ENCODE peak calls at places on chromosome 13, in four cellular contexts. F is thyroid gland, M is mammary epithelial cell, Y is IMR-90. H is an unnamed sample.

GRCh38 chr13:49428041-49428763 is 15.7 kb downstream of the CAB39L start:
- DNase-seq in Y (no peak), F (no peak), M (no peak), H (no peak)

GRCh38 chr13:23500858-23501257 is 67.4 kb upstream of the SACS start:
- DNase-seq in F (no peak), Y (peak), M (peak), H (peak)

GRCh38 chr13:43981091-43981490 is 101.4 kb downstream of the LACC1 start:
- DNase-seq in F (no peak), Y (no peak), M (no peak), H (no peak)

GRCh38 chr13:21458816-21459701 is at the start of gene ZDHHC20:
- DNase-seq in M (peak), F (peak), Y (peak), H (peak)

GRCh38 chr13:112510002-112510780 is 77.8 kb downstream of the TUBGCP3 start:
- DNase-seq in F (peak), Y (peak), M (peak), H (peak)

GRCh38 chr13:99294198-99294597 is 13.0 kb downstream of the GPR183 start:
- DNase-seq in Y (no peak), M (no peak), F (no peak), H (no peak)

GRCh38 chr13:97567510-97568243 is 133.7 kb downstream of the RAP2A start:
- DNase-seq in Y (peak), F (peak), M (peak), H (peak)

GRCh38 chr13:111792956-111793355 is 274.0 kb upstream of the SOX1 start:
- DNase-seq in M (no peak), F (no peak), Y (no peak), H (no peak)

GRCh38 chr13:30292325-30292724 is 15.0 kb downstream of the KATNAL1 start:
- DNase-seq in F (no peak), Y (no peak), M (no peak), H (no peak)

GRCh38 chr13:25733061-25733491 is 318.7 kb downstream of the SHISA2 start:
- DNase-seq in Y (no peak), F (no peak), M (peak), H (peak)

GRCh38 chr13:93450761-93451160 is 224.2 kb downstream of the GPC6 start:
- DNase-seq in F (no peak), Y (no peak), M (no peak), H (no peak)

GRCh38 chr13:84191199-84191598 is 308.9 kb upstream of the SLITRK1 start:
- DNase-seq in F (no peak), Y (no peak), M (no peak), H (no peak)

GRCh38 chr13:99996177-99996705 is 14.7 kb downstream of the ZIC2 start:
- DNase-seq in F (no peak), Y (no peak), M (no peak), H (no peak)

GRCh38 chr13:98022210-98022609 is 68.7 kb downstream of the IPO5 start:
- DNase-seq in M (peak), F (peak), Y (peak), H (peak)

GRCh38 chr13:106484755-106485193 is 50.7 kb downstream of the EFNB2 start:
- DNase-seq in M (no peak), F (no peak), Y (peak), H (peak)

GRCh38 chr13:42732073-42732472 is 49.3 kb upstream of the FAM216B start:
- DNase-seq in M (no peak), Y (no peak), F (no peak), H (no peak)

GRCh38 chr13:94217370-94217769 is 262.1 kb downstream of the DCT start:
- DNase-seq in M (no peak), Y (peak), F (no peak), H (peak)

GRCh38 chr13:79353698-79354097 is 52.4 kb downstream of the RBM26 start:
- DNase-seq in F (no peak), M (no peak), Y (no peak), H (no peak)

GRCh38 chr13:43799191-43799590 is 12.4 kb upstream of the ENOX1 start:
- DNase-seq in F (no peak), M (peak), Y (peak), H (no peak)

GRCh38 chr13:42597505-42597904 is 23.6 kb downstream of the TNFSF11 start:
- DNase-seq in M (no peak), Y (no peak), F (no peak), H (no peak)

GRCh38 chr13:39397866-39398265 is 205.1 kb downstream of the LHFPL6 start:
- DNase-seq in F (no peak), M (no peak), Y (no peak), H (no peak)

GRCh38 chr13:91397595-91397994 is 826 bp upstream of the GPC5 start:
- DNase-seq in M (no peak), Y (no peak), F (no peak), H (no peak)

GRCh38 chr13:23512762-23513395 is 57.3 kb upstream of the TNFRSF19 start:
- DNase-seq in Y (no peak), M (no peak), F (no peak), H (no peak)

GRCh38 chr13:108176685-108177274 is 38.6 kb downstream of the LIG4 start:
- DNase-seq in M (peak), Y (peak), F (peak), H (peak)

GRCh38 chr13:26785845-26786630 is 25.5 kb upstream of the GPR12 start:
- DNase-seq in F (peak), Y (no peak), M (peak), H (peak)

GRCh38 chr13:102718746-102719145 is 23.9 kb upstream of the METTL21C start:
- DNase-seq in F (no peak), Y (no peak), M (no peak), H (no peak)

GRCh38 chr13:20363604-20364003 is 131.5 kb upstream of the GJB6 start:
- DNase-seq in F (no peak), M (no peak), Y (no peak), H (peak)

GRCh38 chr13:98915563-98916348 is 62.1 kb downstream of the DOCK9 start:
- DNase-seq in F (no peak), M (no peak), Y (peak), H (no peak)

GRCh38 chr13:37918116-37919100 is 48.8 kb upstream of the TRPC4 start:
- DNase-seq in F (no peak), Y (no peak), M (peak), H (no peak)
- TF ChIP-seq CTCF in F (no peak), Y (no peak), M (no peak), H (no peak)

GRCh38 chr13:114015608-114016295 is 41.9 kb upstream of the C13orf46 start:
- DNase-seq in Y (peak), M (peak), F (peak), H (peak)

GRCh38 chr13:114018461-114019055 is 44.7 kb upstream of the C13orf46 start:
- DNase-seq in F (no peak), M (no peak), Y (no peak), H (no peak)

GRCh38 chr13:114017966-114018365 is 44.1 kb upstream of the C13orf46 start:
- DNase-seq in Y (no peak), M (no peak), F (no peak), H (no peak)

GRCh38 chr13:114016321-114017027 is 42.6 kb upstream of the C13orf46 start:
- DNase-seq in M (no peak), F (no peak), Y (no peak), H (no peak)

GRCh38 chr13:114017028-114017630 is 43.3 kb upstream of the C13orf46 start:
- DNase-seq in F (no peak), Y (peak), M (no peak), H (peak)
- TF ChIP-seq CTCF in F (no peak), Y (peak), M (no peak), H (peak)

DNA sequence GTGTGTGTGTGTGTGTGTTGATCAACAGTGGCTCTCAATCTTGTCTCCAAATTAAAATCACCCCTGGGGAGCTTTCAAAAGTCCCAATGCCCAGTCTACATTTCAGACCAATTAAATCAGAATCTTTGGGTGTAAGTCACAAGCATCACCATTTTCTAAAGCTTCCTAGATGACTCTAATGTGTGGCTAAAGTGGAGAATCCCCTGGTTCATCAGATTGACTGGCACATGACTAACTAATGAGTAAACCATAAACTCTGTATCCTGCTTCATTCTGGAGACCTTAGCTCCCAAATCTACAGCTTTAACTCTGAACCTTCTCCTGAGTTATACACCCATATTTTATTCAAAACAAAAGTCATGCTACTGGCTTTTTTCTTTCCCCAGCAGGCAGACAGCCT is 131.3 kb downstream of the SUCLA2 start:
- DNase-seq in M (peak), Y (no peak), F (no peak), H (no peak)
- TF ChIP-seq CTCF in M (no peak), Y (no peak), F (no peak), H (no peak)

GRCh38 chr13:62357887-62358645 is 942.4 kb upstream of the PCDH20 start:
- DNase-seq in F (no peak), M (no peak), Y (peak), H (peak)
- TF ChIP-seq CTCF in F (no peak), M (peak), Y (peak), H (peak)

GRCh38 chr13:32790731-32791130 is 204.5 kb downstream of the PDS5B start:
- DNase-seq in F (no peak), Y (no peak), M (no peak), H (peak)
- TF ChIP-seq CTCF in F (no peak), Y (peak), M (no peak), H (no peak)

GRCh38 chr13:110537116-110537515 is 24.4 kb downstream of the RAB20 start:
- DNase-seq in M (no peak), F (no peak), Y (no peak), H (no peak)

GRCh38 chr13:110535526-110535925 is 26.0 kb downstream of the RAB20 start:
- DNase-seq in F (no peak), Y (no peak), M (no peak), H (no peak)

GRCh38 chr13:110533771-110534670 is 27.5 kb downstream of the RAB20 start:
- DNase-seq in M (no peak), F (no peak), Y (no peak), H (no peak)

GRCh38 chr13:110538632-110539031 is 22.9 kb downstream of the RAB20 start:
- DNase-seq in M (no peak), Y (no peak), F (peak), H (peak)

GRCh38 chr13:110536006-110536693 is 25.4 kb downstream of the RAB20 start:
- DNase-seq in Y (no peak), M (no peak), F (no peak), H (no peak)
- TF ChIP-seq CTCF in Y (no peak), M (no peak), F (no peak), H (no peak)